ENCODE peak calls at places on chromosomes 11 and 22, in ten cellular contexts. One of them, this sample, is unnamed.

GRCh38 chr22:31248138-31248745 is 36.1 kb downstream of the LIMK2 start:
- DNase-seq in endothelial cell of umbilical vein: peak; percentile 60
- DNase-seq in type B pancreatic cell: no peak
- DNase-seq in fibroblast of pulmonary artery: peak; percentile 94
- DNase-seq in HT1080: peak; percentile 90
- DNase-seq in A549: no peak
- DNase-seq in fibroblast of mammary gland: peak; percentile 88
- DNase-seq in cardiac septum: peak; percentile 86
- DNase-seq in AG09319: peak; percentile 68
- DNase-seq in aorta: peak; percentile 83
- DNase-seq in this sample: peak; percentile 41

GRCh38 chr11:119365071-119365591 is 16.4 kb downstream of the USP2 start:
- DNase-seq in type B pancreatic cell: no peak
- DNase-seq in fibroblast of mammary gland: peak; percentile 53
- DNase-seq in A549: no peak
- DNase-seq in cardiac septum: no peak
- DNase-seq in aorta: no peak
- DNase-seq in AG09319: no peak
- DNase-seq in HT1080: no peak
- DNase-seq in endothelial cell of umbilical vein: no peak
- DNase-seq in fibroblast of pulmonary artery: no peak
- DNase-seq in this sample: no peak

GRCh38 chr11:65616575-65617001 is 1.0 kb downstream of the PCNX3 start:
- DNase-seq in A549: no peak
- DNase-seq in endothelial cell of umbilical vein: no peak
- DNase-seq in HT1080: no peak
- DNase-seq in cardiac septum: no peak
- DNase-seq in AG09319: no peak
- DNase-seq in aorta: no peak
- DNase-seq in type B pancreatic cell: no peak
- DNase-seq in fibroblast of pulmonary artery: no peak
- DNase-seq in fibroblast of mammary gland: no peak
- DNase-seq in this sample: no peak

GRCh38 chr22:28874816-28875320 is 8.5 kb upstream of the ZNRF3 start:
- DNase-seq in HT1080: no peak
- DNase-seq in fibroblast of mammary gland: no peak
- DNase-seq in aorta: no peak
- DNase-seq in AG09319: no peak
- DNase-seq in A549: no peak
- DNase-seq in endothelial cell of umbilical vein: no peak
- DNase-seq in cardiac septum: no peak
- DNase-seq in type B pancreatic cell: no peak
- DNase-seq in fibroblast of pulmonary artery: no peak
- DNase-seq in this sample: no peak

GRCh38 chr22:19105867-19106802 is 16.1 kb downstream of the DGCR2 start:
- DNase-seq in fibroblast of mammary gland: no peak
- DNase-seq in cardiac septum: no peak
- DNase-seq in aorta: no peak
- DNase-seq in A549: peak; percentile 18
- DNase-seq in AG09319: no peak
- DNase-seq in HT1080: no peak
- DNase-seq in type B pancreatic cell: no peak
- DNase-seq in fibroblast of pulmonary artery: no peak
- DNase-seq in endothelial cell of umbilical vein: no peak
- DNase-seq in this sample: no peak

GRCh38 chr11:75597636-75598035 is 35.6 kb downstream of the SERPINH1 start:
- DNase-seq in fibroblast of pulmonary artery: peak; percentile 44
- DNase-seq in A549: peak; percentile 56
- DNase-seq in fibroblast of mammary gland: peak; percentile 38
- DNase-seq in aorta: no peak
- DNase-seq in endothelial cell of umbilical vein: peak; percentile 41
- DNase-seq in type B pancreatic cell: no peak
- DNase-seq in cardiac septum: no peak
- DNase-seq in HT1080: peak; percentile 52
- DNase-seq in AG09319: no peak
- DNase-seq in this sample: no peak

GRCh38 chr11:72671144-72672099 is 2.8 kb downstream of the PDE2A start:
- DNase-seq in cardiac septum: no peak
- DNase-seq in fibroblast of pulmonary artery: no peak
- DNase-seq in endothelial cell of umbilical vein: no peak
- DNase-seq in AG09319: no peak
- DNase-seq in HT1080: no peak
- DNase-seq in fibroblast of mammary gland: no peak
- DNase-seq in type B pancreatic cell: no peak
- DNase-seq in A549: no peak
- DNase-seq in aorta: no peak
- DNase-seq in this sample: no peak

GRCh38 chr22:32522237-32522636 is 47.6 kb downstream of the FBXO7 start:
- DNase-seq in A549: no peak
- DNase-seq in fibroblast of mammary gland: no peak
- DNase-seq in HT1080: no peak
- DNase-seq in type B pancreatic cell: no peak
- DNase-seq in aorta: no peak
- DNase-seq in endothelial cell of umbilical vein: no peak
- DNase-seq in fibroblast of pulmonary artery: no peak
- DNase-seq in AG09319: no peak
- DNase-seq in cardiac septum: no peak
- DNase-seq in this sample: peak; percentile 47

GRCh38 chr11:75263944-75264349 is 23.4 kb downstream of the TPBGL start:
- DNase-seq in HT1080: peak; percentile 65
- DNase-seq in fibroblast of mammary gland: no peak
- DNase-seq in type B pancreatic cell: no peak
- DNase-seq in A549: no peak
- DNase-seq in endothelial cell of umbilical vein: peak; percentile 28
- DNase-seq in cardiac septum: peak; percentile 88
- DNase-seq in AG09319: no peak
- DNase-seq in fibroblast of pulmonary artery: peak; percentile 52
- DNase-seq in aorta: no peak
- DNase-seq in this sample: no peak